ENCODE peak calls at places on chromosome 17, in ten cellular contexts. H, P, E, Z, I, G, L, M, C and Q are unnamed samples.

GRCh38 chr17:9401434-9401833 is 174.2 kb downstream of the STX8 start:
- DNase-seq in E (peak; percentile 49), H (peak; percentile 17), C (no peak), M (no peak), Z (no peak), I (no peak), L (peak; percentile 39), P (peak; percentile 41), G (no peak), Q (no peak)

GRCh38 chr17:2309338-2310143 is 5.8 kb downstream of the SRR start:
- DNase-seq in G (no peak), H (peak; percentile 30), E (no peak), C (no peak), I (no peak), M (no peak), L (peak; percentile 10), Z (no peak), P (no peak), Q (no peak)

GRCh38 chr17:49224198-49224996 is 6.2 kb downstream of the PHOSPHO1 start:
- DNase-seq in E (no peak), M (peak; percentile 34), C (no peak), G (peak; percentile 56), H (no peak), L (no peak), P (peak; percentile 56), I (no peak), Z (peak; percentile 25), Q (peak; percentile 65)

GRCh38 chr17:69480197-69480596 is 65.7 kb downstream of the MAP2K6 start:
- DNase-seq in L (no peak), Z (no peak), E (no peak), M (no peak), P (no peak), I (no peak), C (no peak), G (no peak), H (no peak), Q (no peak)

GRCh38 chr17:13477180-13477611 is 124.5 kb downstream of the HS3ST3A1 start:
- DNase-seq in G (no peak), C (no peak), E (peak; percentile 51), H (peak; percentile 43), M (no peak), P (no peak), Z (no peak), L (no peak), I (no peak), Q (no peak)

GRCh38 chr17:17021194-17021863 is 20.9 kb upstream of the MPRIP start:
- DNase-seq in G (no peak), Z (no peak), L (no peak), I (no peak), M (peak; percentile 57), E (no peak), C (peak; percentile 86), H (peak; percentile 28), P (peak; percentile 67), Q (no peak)

GRCh38 chr17:76599699-76600460 is 14.2 kb upstream of the ST6GALNAC2 start:
- DNase-seq in G (no peak), Z (no peak), H (no peak), C (no peak), I (no peak), M (no peak), E (no peak), P (no peak), L (no peak), Q (no peak)

GRCh38 chr17:57927048-57927723 is 28.0 kb downstream of the CUEDC1 start:
- DNase-seq in C (no peak), E (peak; percentile 30), L (no peak), P (peak; percentile 60), G (no peak), Z (peak; percentile 82), M (no peak), I (no peak), H (peak; percentile 58), Q (no peak)

GRCh38 chr17:19641687-19642372 is 6.7 kb upstream of the ALDH3A2 start:
- DNase-seq in P (no peak), Z (no peak), G (no peak), C (no peak), H (no peak), M (no peak), I (no peak), L (no peak), E (no peak), Q (no peak)

GRCh38 chr17:50173335-50173941 is 7.6 kb downstream of the SGCA start:
- DNase-seq in M (peak; percentile 17), H (peak; percentile 96), Z (no peak), G (no peak), L (no peak), I (no peak), P (no peak), C (peak; percentile 61), E (peak; percentile 87), Q (no peak)

GRCh38 chr17:72985882-72986720 is 106.4 kb downstream of the SLC39A11 start:
- DNase-seq in M (peak; percentile 30), C (peak; percentile 60), Z (peak; percentile 84), L (peak; percentile 56), G (peak; percentile 69), E (peak; percentile 74), I (peak; percentile 31), H (peak; percentile 79), P (peak; percentile 93), Q (peak; percentile 69)

GRCh38 chr17:18141210-18141803 is 32.8 kb downstream of the MYO15A start:
- DNase-seq in P (peak; percentile 52), Z (peak; percentile 13), C (no peak), L (no peak), H (peak; percentile 57), G (peak; percentile 59), E (peak; percentile 53), M (no peak), I (peak; percentile 52), Q (no peak)

GRCh38 chr17:36128411-36128978 is 24.9 kb downstream of the CCL4 start:
- DNase-seq in G (no peak), Z (no peak), H (peak; percentile 8), M (no peak), P (no peak), I (no peak), E (no peak), L (no peak), C (no peak), Q (no peak)

GRCh38 chr17:10046259-10046658 is 141.2 kb upstream of the RCVRN start:
- DNase-seq in Z (no peak), C (no peak), I (no peak), G (no peak), E (no peak), M (no peak), L (no peak), P (no peak), H (no peak), Q (no peak)

GRCh38 chr17:72474740-72475477 is 354.1 kb downstream of the SOX9 start:
- DNase-seq in I (no peak), G (no peak), M (no peak), C (no peak), L (no peak), E (no peak), Z (no peak), H (no peak), P (peak; percentile 51), Q (no peak)

GRCh38 chr17:72117748-72118587 is 2.9 kb upstream of the SOX9 start:
- DNase-seq in P (no peak), C (no peak), M (peak; percentile 28), E (no peak), L (no peak), G (peak; percentile 4), Z (no peak), H (peak; percentile 17), I (no peak), Q (no peak)

GRCh38 chr17:43578699-43579569 is 32.8 kb upstream of the ETV4 start:
- DNase-seq in E (peak; percentile 20), H (peak; percentile 92), P (no peak), Z (peak; percentile 56), G (peak; percentile 22), I (no peak), L (no peak), M (no peak), C (no peak), Q (peak; percentile 56)

GRCh38 chr17:45934044-45934979 is 40.0 kb downstream of the MAPT start:
- DNase-seq in L (no peak), E (no peak), M (no peak), I (no peak), G (no peak), P (no peak), C (no peak), Z (no peak), H (no peak), Q (no peak)

GRCh38 chr17:65538679-65539529 is 22.5 kb downstream of the AXIN2 start:
- DNase-seq in P (no peak), L (no peak), M (no peak), G (no peak), H (no peak), C (peak; percentile 6), Z (no peak), E (no peak), I (no peak), Q (no peak)

GRCh38 chr17:42378597-42379594 is 9.3 kb downstream of the STAT3 start:
- DNase-seq in P (no peak), I (no peak), L (no peak), H (no peak), E (no peak), G (no peak), M (no peak), Z (no peak), C (no peak), Q (peak; percentile 48)

GRCh38 chr17:54013117-54013516 is 190.4 kb downstream of the KIF2B start:
- DNase-seq in H (no peak), G (no peak), C (no peak), L (no peak), E (no peak), I (no peak), M (no peak), Z (no peak), P (no peak), Q (no peak)

GRCh38 chr17:21039839-21040575 is 2.8 kb downstream of the USP22 start:
- DNase-seq in I (no peak), Z (no peak), M (no peak), E (no peak), H (peak; percentile 56), P (no peak), G (peak; percentile 32), L (no peak), C (no peak), Q (peak; percentile 29)

GRCh38 chr17:60677308-60678117 is at the start of gene BCAS3:
- DNase-seq in P (peak; percentile 99), L (peak; percentile 98), E (peak; percentile 99), C (peak; percentile 99), Z (peak; percentile 99), M (peak; percentile 96), I (peak; percentile 88), H (peak; percentile 99), G (peak; percentile 94), Q (peak; percentile 99)

GRCh38 chr17:65193305-65194293 is 56.4 kb downstream of the RGS9 start:
- DNase-seq in L (no peak), E (no peak), I (no peak), G (no peak), H (peak; percentile 47), C (no peak), P (no peak), M (no peak), Z (no peak), Q (no peak)

GRCh38 chr17:4591529-4591928 is 7.2 kb downstream of the SMTNL2 start:
- DNase-seq in Z (no peak), M (no peak), H (peak; percentile 42), P (no peak), C (no peak), G (no peak), E (peak; percentile 23), L (no peak), I (no peak), Q (no peak)

GRCh38 chr17:65013613-65014391 is 42.7 kb downstream of the GNA13 start:
- DNase-seq in I (no peak), L (peak; percentile 68), E (peak; percentile 84), M (no peak), P (no peak), H (peak; percentile 85), Z (no peak), G (no peak), C (no peak), Q (peak; percentile 66)

GRCh38 chr17:50507871-50508572 is at the start of gene MYCBPAP:
- DNase-seq in Z (peak; percentile 67), H (peak; percentile 72), I (peak; percentile 31), M (peak; percentile 89), C (peak; percentile 86), G (peak; percentile 71), E (peak; percentile 65), P (peak; percentile 94), L (peak; percentile 16), Q (peak; percentile 90)

GRCh38 chr17:29709861-29710849 is 87.4 kb upstream of the CORO6 start:
- DNase-seq in I (no peak), E (no peak), L (no peak), C (no peak), G (no peak), H (peak; percentile 29), P (peak; percentile 20), Z (no peak), M (no peak), Q (no peak)